ENCODE peak calls at places on chromosomes 4 and X, in six cellular contexts. S is stimulated activated CD8-positive, alpha-beta memory T cell treated with anti-CD3 and anti-CD28 coated beads, Interleukin-7, amount 100 ng/mL, for 24 hours; B is AG08396; D is stimulated activated naive B cell treated with anti-CD40 and anti-IgM and Interleukin-4, amounts not matched to agents 10 μg/mL and 1 μg/mL and 100 μg/mL, for 72 hours; H is T-helper 17 cell; Y is NCI-H2029 treated with DMSO at 0.1 percent for 48 hours. T is an unnamed sample.

GRCh38 chrX:130654409-130654970 is 248.5 kb downstream of the ENOX2 start:
- DNase-seq in S (no peak), B (no peak), D (no peak), H (no peak), Y (no peak), T (no peak)

GRCh38 chrX:44035576-44035975 is 62.4 kb upstream of the NDP start:
- DNase-seq in S (no peak), B (no peak), D (no peak), H (no peak), Y (no peak), T (no peak)

GRCh38 chr4:6986067-6986780 is 56.9 kb upstream of the TADA2B start:
- DNase-seq in S (no peak), B (peak), D (no peak), H (no peak), Y (no peak), T (no peak)

GRCh38 chrX:118251251-118251650 is 94.7 kb upstream of the WDR44 start:
- DNase-seq in S (no peak), B (peak), D (no peak), H (no peak), Y (no peak), T (no peak)

GRCh38 chr4:147542229-147542990 is 61.5 kb downstream of the EDNRA start:
- DNase-seq in S (no peak), B (no peak), D (no peak), H (no peak), Y (no peak), T (no peak)

GRCh38 chrX:99761731-99762130 is 648.3 kb downstream of the PCDH19 start:
- DNase-seq in S (no peak), B (no peak), D (no peak), H (no peak), Y (no peak), T (no peak)

GRCh38 chr4:188076169-188076568 is 33.2 kb downstream of the TRIML2 start:
- DNase-seq in S (no peak), B (no peak), D (no peak), H (no peak), Y (no peak), T (no peak)

GRCh38 chrX:152819732-152820131 is 10.8 kb downstream of the CETN2 start:
- DNase-seq in S (no peak), B (peak), D (no peak), H (no peak), Y (no peak), T (no peak)

GRCh38 chrX:154815274-154815818 is 10.1 kb upstream of the MPP1 start:
- DNase-seq in S (no peak), B (peak), D (no peak), H (no peak), Y (no peak), T (no peak)

GRCh38 chr4:85222561-85222960 is 252.4 kb upstream of the ARHGAP24 start:
- DNase-seq in S (no peak), B (no peak), D (no peak), H (no peak), Y (no peak), T (no peak)

GRCh38 chrX:101958139-101958538 is 26.3 kb upstream of the ZMAT1 start:
- DNase-seq in S (no peak), B (no peak), D (no peak), H (no peak), Y (no peak), T (no peak)

GRCh38 chrX:13077168-13077567 is 32.7 kb upstream of the FAM9C start:
- DNase-seq in S (no peak), B (peak), D (no peak), H (no peak), Y (no peak), T (no peak)

GRCh38 chr4:19324175-19324574 is 927.5 kb upstream of the SLIT2 start:
- DNase-seq in S (no peak), B (no peak), D (no peak), H (no peak), Y (peak), T (no peak)

GRCh38 chrX:131271826-131272225 is 17.3 kb downstream of the IGSF1 start:
- DNase-seq in S (no peak), B (no peak), D (no peak), H (no peak), Y (no peak), T (no peak)